ENCODE peak calls at places on chromosomes 16 and 17, in six cellular contexts. One of them, this sample, is unnamed. For H3K27me3 and H3K36me3, the result is how much of the 10 kb centered on the place peaks cover.

GRCh38 chr17:43398724-43399595 is at the start of gene ARL4D:
- DNase-seq in H1: no peak
- DNase-seq in SK-N-SH: peak
- DNase-seq in upper lobe of left lung: peak
- DNase-seq in ovary: peak
- DNase-seq in sigmoid colon: peak
- DNase-seq in this sample: peak

GRCh38 chr17:29216181-29216580 is 30.5 kb upstream of the CRYBA1 start:
- DNase-seq in H1: no peak
- DNase-seq in sigmoid colon: no peak
- DNase-seq in upper lobe of left lung: no peak
- DNase-seq in SK-N-SH: no peak
- DNase-seq in ovary: no peak
- DNase-seq in this sample: no peak

GRCh38 chr16:71552698-71553503 is 24.0 kb downstream of the TAT start:
- DNase-seq in ovary: no peak
- DNase-seq in upper lobe of left lung: no peak
- DNase-seq in sigmoid colon: no peak
- DNase-seq in H1: no peak
- DNase-seq in SK-N-SH: no peak
- DNase-seq in this sample: no peak

GRCh38 chr16:56673916-56674315 is 4.3 kb downstream of the MT1H start:
- DNase-seq in ovary: no peak
- DNase-seq in H1: no peak
- DNase-seq in upper lobe of left lung: no peak
- DNase-seq in sigmoid colon: no peak
- DNase-seq in SK-N-SH: no peak
- DNase-seq in this sample: no peak

GRCh38 chr17:59367657-59368045 is 36.2 kb downstream of the YPEL2 start:
- DNase-seq in upper lobe of left lung: no peak
- DNase-seq in H1: no peak
- DNase-seq in sigmoid colon: no peak
- DNase-seq in ovary: no peak
- DNase-seq in SK-N-SH: no peak
- DNase-seq in this sample: no peak

GRCh38 chr17:62649570-62649969 is 22.1 kb downstream of the MRC2 start:
- DNase-seq in SK-N-SH: no peak
- DNase-seq in upper lobe of left lung: no peak
- DNase-seq in sigmoid colon: peak
- DNase-seq in ovary: no peak
- DNase-seq in H1: no peak
- DNase-seq in this sample: no peak

GRCh38 chr16:68592466-68593337 is 52.4 kb upstream of the CDH3 start:
- DNase-seq in sigmoid colon: no peak
- DNase-seq in H1: no peak
- DNase-seq in ovary: no peak
- DNase-seq in upper lobe of left lung: no peak
- DNase-seq in SK-N-SH: no peak
- DNase-seq in this sample: no peak

GRCh38 chr16:77353587-77354263 is 81.1 kb downstream of the ADAMTS18 start:
- DNase-seq in SK-N-SH: no peak
- DNase-seq in H1: no peak
- DNase-seq in ovary: no peak
- DNase-seq in upper lobe of left lung: no peak
- DNase-seq in sigmoid colon: no peak
- DNase-seq in this sample: no peak

GRCh38 chr16:70694088-70694487 is 8.2 kb upstream of the MTSS2 start:
- DNase-seq in H1: peak
- DNase-seq in ovary: no peak
- DNase-seq in SK-N-SH: no peak
- DNase-seq in upper lobe of left lung: no peak
- DNase-seq in sigmoid colon: no peak
- DNase-seq in this sample: no peak

GRCh38 chr17:79831367-79832210 is 7.7 kb downstream of the CBX4 start:
- DNase-seq in H1: no peak
- DNase-seq in sigmoid colon: peak
- DNase-seq in SK-N-SH: peak
- DNase-seq in upper lobe of left lung: peak
- DNase-seq in ovary: peak
- DNase-seq in this sample: no peak

GRCh38 chr17:30519166-30519565 is 42.0 kb downstream of the GOSR1 start:
- DNase-seq in upper lobe of left lung: no peak
- DNase-seq in ovary: no peak
- DNase-seq in SK-N-SH: no peak
- DNase-seq in H1: no peak
- DNase-seq in sigmoid colon: no peak
- DNase-seq in this sample: no peak

GRCh38 chr16:69880640-69881133 is 70.4 kb upstream of the CLEC18A start:
- DNase-seq in H1: no peak
- DNase-seq in upper lobe of left lung: no peak
- DNase-seq in SK-N-SH: no peak
- DNase-seq in sigmoid colon: no peak
- DNase-seq in ovary: no peak
- DNase-seq in this sample: no peak

DNA sequence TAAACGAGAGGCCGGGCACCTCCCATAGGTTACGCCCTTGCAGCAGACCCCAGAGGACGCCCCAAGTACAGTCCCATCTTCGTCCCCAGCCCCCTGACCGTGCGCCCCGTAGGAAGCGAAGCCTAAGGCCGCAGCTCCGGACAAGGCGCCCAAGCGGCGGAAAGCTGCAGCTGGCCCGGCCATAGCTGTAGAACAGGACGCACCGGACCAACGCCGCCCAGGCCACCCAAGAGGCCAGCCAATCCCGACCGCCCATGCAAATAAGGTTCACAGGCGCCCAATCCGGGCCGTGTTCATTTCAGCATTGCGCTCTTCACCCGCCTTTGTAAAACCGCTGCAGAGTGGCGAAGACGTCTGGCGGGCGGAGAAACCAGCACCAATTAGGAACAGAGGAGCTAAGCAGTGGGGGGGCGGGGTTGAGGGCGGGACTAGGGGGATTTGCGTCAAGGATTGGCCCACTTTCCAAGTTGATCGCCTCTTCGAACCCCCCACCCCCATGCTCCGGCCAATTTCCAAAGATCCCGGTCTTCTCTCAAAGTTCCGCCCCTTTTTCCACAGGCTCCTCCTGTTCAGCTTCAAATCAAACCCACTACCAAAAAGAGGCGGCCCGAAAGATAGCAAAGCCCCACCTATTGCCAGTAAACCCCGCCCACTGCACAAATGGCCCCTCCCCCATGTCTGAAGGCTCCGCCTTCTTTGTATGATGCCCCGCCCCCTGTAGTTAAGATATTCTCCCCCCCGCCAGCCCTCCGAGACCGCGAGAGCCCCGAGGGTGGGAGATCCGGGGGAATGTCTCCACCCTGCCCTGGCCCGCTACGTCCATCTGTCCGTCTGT is at the start of gene TMEM256:
- DNase-seq in upper lobe of left lung: peak
- DNase-seq in SK-N-SH: peak
- DNase-seq in H1: peak
- DNase-seq in ovary: peak
- DNase-seq in sigmoid colon: peak
- DNase-seq in this sample: peak
- TF ChIP-seq EP300 in upper lobe of left lung: no peak
- TF ChIP-seq EP300 in SK-N-SH: no peak
- TF ChIP-seq EP300 in H1: no peak
- TF ChIP-seq EP300 in ovary: peak
- TF ChIP-seq EP300 in sigmoid colon: no peak
- TF ChIP-seq EP300 in this sample: no peak

GRCh38 chr16:86479419-86479818 is 30.9 kb upstream of the FOXF1 start:
- DNase-seq in sigmoid colon: peak
- DNase-seq in SK-N-SH: no peak
- DNase-seq in upper lobe of left lung: no peak
- DNase-seq in H1: no peak
- DNase-seq in ovary: peak
- DNase-seq in this sample: no peak

GRCh38 chr16:86485746-86486145 is 24.6 kb upstream of the FOXF1 start:
- DNase-seq in SK-N-SH: no peak
- DNase-seq in H1: no peak
- DNase-seq in sigmoid colon: no peak
- DNase-seq in ovary: no peak
- DNase-seq in upper lobe of left lung: no peak
- DNase-seq in this sample: no peak

GRCh38 chr16:86480444-86480843 is 29.9 kb upstream of the FOXF1 start:
- DNase-seq in upper lobe of left lung: no peak
- DNase-seq in H1: no peak
- DNase-seq in sigmoid colon: no peak
- DNase-seq in SK-N-SH: no peak
- DNase-seq in ovary: no peak
- DNase-seq in this sample: no peak

GRCh38 chr16:86481607-86482006 is 28.7 kb upstream of the FOXF1 start:
- DNase-seq in sigmoid colon: no peak
- DNase-seq in upper lobe of left lung: no peak
- DNase-seq in ovary: no peak
- DNase-seq in SK-N-SH: no peak
- DNase-seq in H1: no peak
- DNase-seq in this sample: no peak

DNA sequence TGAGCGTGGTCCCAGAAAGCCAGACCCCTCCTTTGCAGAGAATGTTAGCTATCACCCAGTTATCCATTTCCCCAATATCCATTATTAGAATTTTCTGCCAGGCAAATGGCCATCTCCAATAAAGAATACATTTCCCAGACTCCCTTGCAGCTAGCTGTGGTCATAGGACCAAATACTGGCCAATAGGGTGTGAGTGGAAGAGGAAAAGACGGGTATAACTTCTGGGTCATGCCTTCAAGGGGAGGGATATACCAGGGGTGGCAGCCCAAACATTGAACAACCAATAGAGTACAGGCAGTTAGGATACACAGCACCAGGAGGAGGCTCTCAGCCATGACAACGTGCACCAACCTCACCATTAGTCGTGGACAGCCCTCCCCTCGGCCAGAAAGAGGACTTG is 26.1 kb upstream of the FOXF1 start:
- DNase-seq in upper lobe of left lung: no peak
- DNase-seq in SK-N-SH: no peak
- DNase-seq in sigmoid colon: no peak
- DNase-seq in ovary: no peak
- DNase-seq in H1: no peak
- DNase-seq in this sample: no peak
- H3K27me3 ChIP-seq in upper lobe of left lung: under half
- H3K27me3 ChIP-seq in SK-N-SH: half or more
- H3K27me3 ChIP-seq in sigmoid colon: under half
- H3K27me3 ChIP-seq in ovary: under half
- H3K27me3 ChIP-seq in H1: under half
- H3K27me3 ChIP-seq in this sample: under half

GRCh38 chr16:87376660-87377059 is 6.9 kb downstream of the FBXO31 start:
- DNase-seq in upper lobe of left lung: no peak
- DNase-seq in H1: no peak
- DNase-seq in SK-N-SH: no peak
- DNase-seq in sigmoid colon: no peak
- DNase-seq in ovary: no peak
- DNase-seq in this sample: no peak
- H3K36me3 ChIP-seq in upper lobe of left lung: under half
- H3K36me3 ChIP-seq in H1: under half
- H3K36me3 ChIP-seq in SK-N-SH: under half
- H3K36me3 ChIP-seq in sigmoid colon: under half
- H3K36me3 ChIP-seq in ovary: under half
- H3K36me3 ChIP-seq in this sample: under half

GRCh38 chr16:24539295-24539849 is at the start of gene RBBP6:
- DNase-seq in sigmoid colon: peak
- DNase-seq in SK-N-SH: peak
- DNase-seq in H1: peak
- DNase-seq in ovary: peak
- DNase-seq in upper lobe of left lung: peak
- DNase-seq in this sample: peak
- TF ChIP-seq EP300 in sigmoid colon: no peak
- TF ChIP-seq EP300 in SK-N-SH: peak
- TF ChIP-seq EP300 in H1: peak
- TF ChIP-seq EP300 in ovary: peak
- TF ChIP-seq EP300 in upper lobe of left lung: peak
- TF ChIP-seq EP300 in this sample: peak

GRCh38 chr17:35477248-35477647 is 28.7 kb upstream of the SLFN13 start:
- DNase-seq in upper lobe of left lung: no peak
- DNase-seq in SK-N-SH: no peak
- DNase-seq in sigmoid colon: no peak
- DNase-seq in ovary: no peak
- DNase-seq in H1: no peak
- DNase-seq in this sample: no peak

GRCh38 chr17:35479271-35479670 is 30.7 kb upstream of the SLFN13 start:
- DNase-seq in SK-N-SH: no peak
- DNase-seq in ovary: no peak
- DNase-seq in sigmoid colon: no peak
- DNase-seq in H1: no peak
- DNase-seq in upper lobe of left lung: no peak
- DNase-seq in this sample: no peak

GRCh38 chr17:35476283-35476820 is 27.8 kb upstream of the SLFN13 start:
- DNase-seq in SK-N-SH: no peak
- DNase-seq in sigmoid colon: no peak
- DNase-seq in H1: no peak
- DNase-seq in upper lobe of left lung: no peak
- DNase-seq in ovary: no peak
- DNase-seq in this sample: no peak
- H3K27me3 ChIP-seq in SK-N-SH: under half
- H3K27me3 ChIP-seq in sigmoid colon: under half
- H3K27me3 ChIP-seq in H1: under half
- H3K27me3 ChIP-seq in upper lobe of left lung: under half
- H3K27me3 ChIP-seq in ovary: under half
- H3K27me3 ChIP-seq in this sample: under half

GRCh38 chr16:28155293-28155692 is 56.5 kb downstream of the XPO6 start:
- DNase-seq in SK-N-SH: no peak
- DNase-seq in ovary: no peak
- DNase-seq in H1: no peak
- DNase-seq in upper lobe of left lung: no peak
- DNase-seq in sigmoid colon: no peak
- DNase-seq in this sample: no peak
- H3K36me3 ChIP-seq in SK-N-SH: under half
- H3K36me3 ChIP-seq in ovary: under half
- H3K36me3 ChIP-seq in H1: under half
- H3K36me3 ChIP-seq in upper lobe of left lung: under half
- H3K36me3 ChIP-seq in sigmoid colon: under half
- H3K36me3 ChIP-seq in this sample: half or more

GRCh38 chr17:78130080-78130438 is 512 bp upstream of the TMC8 start:
- DNase-seq in ovary: no peak
- DNase-seq in H1: no peak
- DNase-seq in sigmoid colon: no peak
- DNase-seq in upper lobe of left lung: no peak
- DNase-seq in SK-N-SH: no peak
- DNase-seq in this sample: no peak
- TF ChIP-seq EP300 in ovary: no peak
- TF ChIP-seq EP300 in H1: no peak
- TF ChIP-seq EP300 in sigmoid colon: no peak
- TF ChIP-seq EP300 in upper lobe of left lung: no peak
- TF ChIP-seq EP300 in SK-N-SH: no peak
- TF ChIP-seq EP300 in this sample: no peak

This sample was measured in esophagus muscularis mucosa.